ENCODE peak calls at places on chromosome 6, in four cellular contexts. B is right lobe of liver, D is IMR-90, C is left ventricle myocardium inferior. A is an unnamed sample.

GRCh38 chr6:7003041-7003440 is 104.7 kb upstream of the RREB1 start:
- DNase-seq in D (no peak), C (no peak), B (no peak), A (no peak)

GRCh38 chr6:166864333-166864732 is 92.0 kb downstream of the RNASET2 start:
- DNase-seq in B (no peak), D (no peak), C (no peak), A (no peak)

GRCh38 chr6:105077592-105078463 is 102.0 kb downstream of the POPDC3 start:
- DNase-seq in B (no peak), C (no peak), D (peak; percentile 64), A (peak; percentile 73)

GRCh38 chr6:130269969-130270635 is 47.4 kb upstream of the SAMD3 start:
- DNase-seq in D (no peak), B (no peak), C (no peak), A (no peak)

GRCh38 chr6:92701425-92702096 is 717.8 kb downstream of the EPHA7 start:
- DNase-seq in C (no peak), D (no peak), B (no peak), A (no peak)

GRCh38 chr6:47447726-47448125 is 29.9 kb upstream of the CD2AP start:
- DNase-seq in D (no peak), C (no peak), B (no peak), A (no peak)

GRCh38 chr6:215335-216034 is 76.8 kb upstream of the DUSP22 start:
- DNase-seq in B (no peak), C (no peak), D (peak; percentile 39), A (peak; percentile 24)

GRCh38 chr6:28134015-28134414 is 7.7 kb upstream of the ZKSCAN8 start:
- DNase-seq in D (peak; percentile 52), B (no peak), C (no peak), A (peak; percentile 53)

GRCh38 chr6:140225587-140226438 is 851.4 kb upstream of the CITED2 start:
- DNase-seq in C (no peak), B (no peak), D (peak; percentile 59), A (peak; percentile 84)

GRCh38 chr6:74357329-74357728 is 661.3 kb downstream of the CD109 start:
- DNase-seq in D (peak; percentile 46), B (no peak), C (no peak), A (peak; percentile 56)

GRCh38 chr6:24451581-24452041 is 37.8 kb downstream of the GPLD1 start:
- DNase-seq in C (no peak), B (no peak), D (no peak), A (no peak)

GRCh38 chr6:126188271-126188909 is 151.5 kb upstream of the CENPW start:
- DNase-seq in C (no peak), B (no peak), D (peak; percentile 64), A (peak; percentile 89)

GRCh38 chr6:72622094-72622540 is 253 bp downstream of the KCNQ5 start:
- DNase-seq in B (peak; percentile 36), C (no peak), D (peak; percentile 24), A (peak; percentile 16)

GRCh38 chr6:47734826-47735481 is 36.6 kb downstream of the ADGRF4 start:
- DNase-seq in B (no peak), D (no peak), C (no peak), A (no peak)

GRCh38 chr6:92110390-92110789 is 1309.0 kb downstream of the EPHA7 start:
- DNase-seq in C (no peak), B (no peak), D (no peak), A (no peak)

GRCh38 chr6:109695468-109695867 is 4.4 kb downstream of the FIG4 start:
- DNase-seq in C (no peak), D (no peak), B (no peak), A (no peak)
- TF ChIP-seq CTCF in C (no peak), D (no peak), B (no peak), A (no peak)

DNA sequence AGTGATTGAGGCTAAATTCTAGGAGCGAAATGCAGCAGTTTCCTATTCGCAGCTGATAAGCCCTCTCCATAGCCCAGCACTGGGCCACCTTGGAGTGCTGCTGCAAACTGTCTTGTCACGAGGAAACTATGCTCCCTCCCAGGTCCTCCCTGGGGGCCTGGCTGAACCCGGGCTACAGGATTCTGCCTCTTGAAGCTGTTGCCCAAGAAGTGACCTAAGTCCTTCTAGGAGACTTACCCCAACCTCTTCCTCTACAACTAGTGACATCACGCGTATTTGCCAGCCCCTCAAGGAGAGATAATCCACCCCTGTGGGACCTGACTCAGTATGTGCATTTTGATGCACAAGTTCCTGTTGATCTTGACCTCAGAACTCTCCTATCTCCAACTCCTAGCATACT is 26.5 kb upstream of the ZFAND3 start:
- DNase-seq in C (no peak), B (no peak), D (no peak), A (peak; percentile 33)
- H3K4me3 ChIP-seq in C (no peak overlapping the region), B (no peak overlapping the region), D (no peak overlapping the region), A (no peak overlapping the region)

GRCh38 chr6:71187136-71187535 is 101.5 kb upstream of the OGFRL1 start:
- DNase-seq in C (no peak), B (no peak), D (no peak), A (no peak)

GRCh38 chr6:71194730-71195129 is 93.9 kb upstream of the OGFRL1 start:
- DNase-seq in B (no peak), C (no peak), D (peak; percentile 83), A (peak; percentile 69)

GRCh38 chr6:71190809-71191208 is 97.8 kb upstream of the OGFRL1 start:
- DNase-seq in D (peak; percentile 52), C (no peak), B (no peak), A (peak; percentile 73)
- TF ChIP-seq CTCF in D (peak; percentile 67), C (peak; percentile 50), B (peak; percentile 28), A (no peak)

DNA sequence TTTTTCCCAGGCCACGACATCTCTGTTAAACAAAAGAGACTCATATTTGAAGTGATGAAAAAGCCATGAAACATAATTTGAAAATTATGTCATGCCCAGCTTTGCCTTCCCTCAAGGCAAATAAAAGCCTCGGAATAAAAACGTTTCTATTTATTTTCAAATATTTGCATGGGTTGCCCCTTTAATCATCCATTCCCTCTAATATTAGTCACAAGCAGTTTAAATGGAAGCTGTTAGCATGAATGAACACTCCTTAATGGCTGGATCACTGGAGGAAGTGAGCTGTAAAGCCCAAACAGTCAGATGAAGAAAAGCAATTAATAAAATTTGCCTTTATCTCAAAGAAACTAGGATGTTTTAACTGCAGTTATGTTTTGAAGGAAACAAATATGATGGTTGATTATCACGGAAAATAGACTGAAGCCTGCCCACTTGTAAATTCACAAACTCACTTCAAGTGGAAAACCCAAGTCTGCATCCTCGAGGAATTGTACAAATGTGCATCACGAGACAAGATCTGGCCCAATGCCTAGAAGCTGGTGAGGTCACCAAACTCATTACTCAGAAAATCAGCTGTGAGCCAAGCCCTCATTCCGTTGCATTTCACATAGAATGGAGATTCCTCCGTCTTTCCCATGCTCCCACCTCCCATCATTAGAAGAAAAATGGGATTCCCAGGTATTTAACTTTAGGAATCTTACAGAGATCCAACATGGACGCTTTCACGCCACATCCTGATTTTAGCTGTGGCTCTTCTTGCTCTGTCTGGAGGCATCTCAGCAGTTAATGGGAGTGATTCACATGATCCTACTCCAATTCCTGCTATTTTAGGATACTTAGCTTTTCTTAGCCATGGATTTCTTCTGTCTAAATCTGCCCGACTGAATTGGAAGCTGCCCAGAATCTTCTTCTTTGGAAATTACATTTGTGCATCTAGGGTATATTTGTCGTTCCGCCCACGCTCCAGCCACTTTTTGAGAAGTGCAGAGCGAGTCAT is 69.0 kb upstream of the STMND1 start:
- DNase-seq in B (no peak), C (peak; percentile 36), D (peak; percentile 95), A (peak; percentile 96)
- H3K4me3 ChIP-seq in B (no peak overlapping the region), C (peak overlapping the region; percentile 38), D (peak overlapping the region; percentile 35), A (peak overlapping the region; percentile 54)

DNA sequence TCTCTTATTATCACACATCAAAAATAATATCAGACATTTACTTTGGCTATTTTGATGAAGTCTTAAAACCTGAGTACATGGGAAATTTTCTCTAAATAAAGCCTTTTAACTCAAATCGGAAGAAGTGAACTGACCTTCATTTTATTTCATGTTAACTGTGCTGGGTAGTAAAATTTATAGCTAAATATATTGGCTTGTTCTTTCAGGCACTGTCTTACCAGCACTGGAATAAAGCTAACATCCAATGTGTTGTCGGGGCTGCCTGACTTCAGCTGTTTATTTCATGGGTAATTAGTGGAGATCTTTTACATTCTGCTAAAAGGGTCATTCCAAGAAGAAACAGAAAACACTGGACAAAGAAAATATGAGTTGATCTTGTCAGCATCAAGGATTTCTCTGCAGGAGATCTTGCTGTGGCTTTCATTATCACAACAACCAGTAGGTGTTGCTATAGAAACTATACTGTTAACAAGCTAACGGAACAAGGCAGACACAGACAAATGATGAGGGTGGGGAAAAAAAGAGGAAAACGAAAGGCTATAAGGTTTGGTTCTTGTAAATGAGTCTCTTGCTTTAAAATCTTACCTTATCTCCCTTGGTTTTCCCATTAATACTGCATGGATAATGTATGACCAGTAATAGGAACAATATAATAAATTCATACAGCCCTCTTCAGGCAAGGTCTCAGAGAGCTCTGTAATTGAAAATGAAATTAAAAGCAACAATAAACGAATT is 206.9 kb downstream of the SIM1 start:
- DNase-seq in C (no peak), D (peak; percentile 68), B (no peak), A (peak; percentile 57)
- TF ChIP-seq CTCF in C (no peak), D (peak; percentile 21), B (no peak), A (no peak)

A was measured in fibroblast of the aortic adventitia.